ENCODE peak calls at places on chromosome 11, in nine cellular contexts. I, G, D, S, C, Y, J, Q and X are unnamed samples.

GRCh38 chr11:95835768-95836488 is 45.6 kb downstream of the CEP57 start:
- DNase-seq in I (peak; percentile 80), G (no peak), D (peak; percentile 87), S (peak; percentile 72), C (peak; percentile 10), Y (peak; percentile 92), J (peak; percentile 77), Q (peak; percentile 63), X (peak; percentile 93)

GRCh38 chr11:108734956-108735559 is 70.2 kb downstream of the DDX10 start:
- DNase-seq in I (no peak), G (no peak), D (peak; percentile 57), S (no peak), C (no peak), Y (peak; percentile 13), J (no peak), Q (peak; percentile 40), X (peak; percentile 33)

GRCh38 chr11:3056296-3057068 is 741 bp downstream of the CARS1 start:
- DNase-seq in I (no peak), G (no peak), D (peak; percentile 38), S (no peak), C (no peak), Y (peak; percentile 18), J (no peak), Q (no peak), X (no peak)

GRCh38 chr11:94151903-94152677 is 23.4 kb downstream of the PANX1 start:
- DNase-seq in I (no peak), G (no peak), D (no peak), S (no peak), C (no peak), Y (peak; percentile 61), J (peak; percentile 75), Q (no peak), X (peak; percentile 69)

GRCh38 chr11:19673924-19674390 is 38.7 kb upstream of the NAV2 start:
- DNase-seq in I (no peak), G (peak; percentile 64), D (peak; percentile 54), S (peak; percentile 37), C (no peak), Y (peak; percentile 69), J (no peak), Q (no peak), X (peak; percentile 25)

GRCh38 chr11:44301856-44302231 is 8.1 kb downstream of the ALX4 start:
- DNase-seq in I (no peak), G (no peak), D (no peak), S (no peak), C (no peak), Y (peak; percentile 39), J (no peak), Q (no peak), X (no peak)

GRCh38 chr11:57476883-57477506 is 16.7 kb downstream of the RTN4RL2 start:
- DNase-seq in I (no peak), G (no peak), D (peak; percentile 73), S (no peak), C (no peak), Y (no peak), J (no peak), Q (peak; percentile 59), X (no peak)

GRCh38 chr11:4115128-4115527 is 20.5 kb downstream of the RRM1 start:
- DNase-seq in I (no peak), G (no peak), D (no peak), S (no peak), C (no peak), Y (no peak), J (no peak), Q (no peak), X (no peak)

GRCh38 chr11:37371346-37371970 is 773.4 kb upstream of the RAG2 start:
- DNase-seq in I (no peak), G (no peak), D (no peak), S (no peak), C (no peak), Y (no peak), J (no peak), Q (no peak), X (no peak)

GRCh38 chr11:2467695-2468055 is 22.9 kb downstream of the KCNQ1 start:
- DNase-seq in I (no peak), G (no peak), D (no peak), S (no peak), C (no peak), Y (no peak), J (no peak), Q (no peak), X (no peak)

GRCh38 chr11:19347911-19348310 is 107.2 kb upstream of the E2F8 start:
- DNase-seq in I (no peak), G (no peak), D (no peak), S (no peak), C (no peak), Y (peak; percentile 28), J (no peak), Q (no peak), X (peak; percentile 49)

GRCh38 chr11:70894566-70894965 is 357.8 kb downstream of the SHANK2 start:
- DNase-seq in I (no peak), G (no peak), D (no peak), S (no peak), C (no peak), Y (no peak), J (no peak), Q (no peak), X (no peak)

GRCh38 chr11:16217631-16218030 is 138.7 kb downstream of the SOX6 start:
- DNase-seq in I (no peak), G (no peak), D (no peak), S (no peak), C (no peak), Y (no peak), J (no peak), Q (no peak), X (no peak)

GRCh38 chr11:16776716-16777115 is 38.3 kb downstream of the C11orf58 start:
- DNase-seq in I (peak; percentile 14), G (no peak), D (no peak), S (no peak), C (no peak), Y (peak; percentile 62), J (no peak), Q (no peak), X (no peak)

GRCh38 chr11:13337986-13338436 is 60.4 kb downstream of the BMAL1 start:
- DNase-seq in I (no peak), G (no peak), D (no peak), S (no peak), C (no peak), Y (peak; percentile 58), J (no peak), Q (peak; percentile 82), X (peak; percentile 60)

GRCh38 chr11:9601041-9601875 is 27.8 kb downstream of the WEE1 start:
- DNase-seq in I (peak; percentile 42), G (no peak), D (peak; percentile 84), S (no peak), C (peak; percentile 39), Y (peak; percentile 81), J (peak; percentile 64), Q (peak; percentile 94), X (peak; percentile 70)
- H3K4me3 ChIP-seq in I (no peak overlapping the region), G (no peak overlapping the region), D (no peak overlapping the region), S (no peak overlapping the region), C (peak overlapping the region; percentile 47), Y (no peak overlapping the region), J (no peak overlapping the region), Q (peak overlapping the region; percentile 19), X (no peak overlapping the region)

DNA sequence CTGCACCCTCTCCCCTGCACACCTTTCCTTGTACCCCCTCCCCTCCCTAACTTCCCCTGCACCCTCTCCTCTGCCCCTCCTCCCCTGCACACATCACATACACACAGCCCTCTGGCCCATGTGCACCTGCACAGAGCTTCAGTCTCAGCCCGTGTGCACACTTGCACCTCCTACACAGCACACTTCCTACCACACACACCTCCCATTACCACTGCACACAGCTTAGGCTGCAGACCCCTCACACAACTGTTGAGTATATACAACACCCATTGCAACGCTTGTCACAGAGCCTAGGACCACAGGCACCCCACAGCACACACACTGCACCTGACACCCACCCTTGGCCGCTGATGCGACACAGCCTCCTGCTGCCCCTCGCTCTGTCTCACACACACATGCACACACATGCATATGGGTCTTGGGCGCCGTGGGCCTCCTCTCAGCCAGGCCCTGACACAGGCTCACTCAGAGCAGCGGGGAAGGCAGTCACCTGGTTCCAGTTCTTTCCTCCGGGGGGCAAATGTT is 404 bp downstream of the SIGIRR start:
- DNase-seq in I (no peak), G (peak; percentile 55), D (no peak), S (no peak), C (no peak), Y (no peak), J (no peak), Q (no peak), X (no peak)
- H3K4me3 ChIP-seq in I (no peak overlapping the region), G (no peak overlapping the region), D (no peak overlapping the region), S (no peak overlapping the region), C (peak overlapping the region; percentile 91), Y (no peak overlapping the region), J (no peak overlapping the region), Q (no peak overlapping the region), X (no peak overlapping the region)

GRCh38 chr11:122691751-122692150 is 36.2 kb downstream of the UBASH3B start:
- DNase-seq in I (no peak), G (no peak), D (no peak), S (no peak), C (no peak), Y (no peak), J (no peak), Q (no peak), X (no peak)

GRCh38 chr11:122690292-122690691 is 34.8 kb downstream of the UBASH3B start:
- DNase-seq in I (no peak), G (no peak), D (no peak), S (no peak), C (no peak), Y (no peak), J (no peak), Q (no peak), X (no peak)

GRCh38 chr11:122692444-122692843 is 36.9 kb downstream of the UBASH3B start:
- DNase-seq in I (no peak), G (no peak), D (peak; percentile 69), S (no peak), C (no peak), Y (no peak), J (no peak), Q (no peak), X (no peak)

GRCh38 chr11:122695076-122695620 is 39.6 kb downstream of the UBASH3B start:
- DNase-seq in I (no peak), G (no peak), D (no peak), S (no peak), C (no peak), Y (peak; percentile 38), J (no peak), Q (no peak), X (peak; percentile 51)

GRCh38 chr11:122690801-122691649 is 35.5 kb downstream of the UBASH3B start:
- DNase-seq in I (no peak), G (no peak), D (peak; percentile 35), S (no peak), C (no peak), Y (peak; percentile 71), J (no peak), Q (no peak), X (peak; percentile 73)
- H3K4me3 ChIP-seq in I (peak overlapping the region; percentile 18), G (no peak overlapping the region), D (no peak overlapping the region), S (no peak overlapping the region), C (peak overlapping the region; percentile 51), Y (no peak overlapping the region), J (peak overlapping the region; percentile 1), Q (no peak overlapping the region), X (peak overlapping the region; percentile 38)

DNA sequence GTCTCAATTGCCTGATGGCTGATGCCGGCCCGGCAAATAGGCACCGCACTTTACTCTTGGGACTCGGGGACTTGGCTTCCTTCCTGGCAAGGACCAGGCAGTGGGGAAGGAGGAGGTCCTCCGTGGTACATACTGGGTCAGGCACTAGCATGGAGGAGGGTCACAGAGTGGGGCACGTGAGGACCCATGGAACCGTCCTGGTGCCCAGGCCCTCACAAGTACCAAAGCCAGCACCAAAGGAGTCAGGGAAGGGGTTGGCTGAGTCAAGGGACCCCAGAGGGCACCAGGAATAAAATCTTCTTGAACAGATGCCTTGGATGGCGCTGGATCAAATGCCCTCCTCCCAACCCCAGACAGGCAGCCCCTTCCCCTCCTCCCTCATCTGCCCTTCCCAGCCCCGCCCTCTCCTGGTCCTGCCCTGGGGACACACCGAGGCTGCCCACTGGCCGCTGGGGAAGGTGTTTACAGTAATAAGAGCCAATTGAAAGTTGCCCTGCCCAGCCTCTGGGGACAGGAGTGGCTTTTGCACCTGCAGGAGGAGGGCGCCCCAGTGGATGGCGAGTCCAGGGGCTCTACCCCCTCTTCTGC is 5.6 kb upstream of the CARNS1 start:
- DNase-seq in I (no peak), G (peak; percentile 85), D (peak; percentile 94), S (no peak), C (no peak), Y (no peak), J (no peak), Q (peak; percentile 25), X (no peak)
- H3K4me3 ChIP-seq in I (no peak overlapping the region), G (no peak overlapping the region), D (no peak overlapping the region), S (no peak overlapping the region), C (peak overlapping the region; percentile 82), Y (no peak overlapping the region), J (no peak overlapping the region), Q (peak overlapping the region; percentile 50), X (no peak overlapping the region)